ENCODE peak calls at places on chromosomes 12 and 14, in nine cellular contexts. H is A549, W is heart left ventricle, K is sigmoid colon, Z is body of pancreas, X is uterus, R is spleen, C is Peyer's patch, Q is esophagus squamous epithelium. J is an unnamed sample.

GRCh38 chr12:65123435-65124063 is 2.4 kb upstream of the WIF1 start:
- DNase-seq in H (no peak), W (no peak), K (no peak), Z (peak; percentile 17), X (no peak), R (no peak), C (no peak), Q (no peak), J (no peak)

GRCh38 chr12:109707470-109707821 is 6.2 kb upstream of the FAM222A start:
- DNase-seq in H (no peak), W (no peak), K (no peak), Z (no peak), X (no peak), R (no peak), C (no peak), Q (no peak), J (no peak)

GRCh38 chr12:89742337-89743022 is 33.8 kb upstream of the ATP2B1 start:
- DNase-seq in H (no peak), W (no peak), K (no peak), Z (no peak), X (no peak), R (no peak), C (no peak), Q (no peak), J (no peak)

GRCh38 chr14:95258156-95258555 is 61.6 kb downstream of the CLMN start:
- DNase-seq in H (no peak), W (no peak), K (no peak), Z (no peak), X (no peak), R (no peak), C (no peak), Q (no peak), J (no peak)

GRCh38 chr14:100384819-100385813 is 62.0 kb downstream of the SLC25A47 start:
- DNase-seq in H (peak; percentile 50), W (no peak), K (no peak), Z (peak; percentile 27), X (no peak), R (no peak), C (no peak), Q (no peak), J (no peak)

GRCh38 chr12:53058674-53059433 is 9.0 kb downstream of the TNS2 start:
- DNase-seq in H (no peak), W (peak; percentile 35), K (peak; percentile 77), Z (peak; percentile 4), X (no peak), R (peak; percentile 70), C (peak; percentile 45), Q (no peak), J (peak; percentile 34)

GRCh38 chr12:95620171-95620570 is 68.9 kb upstream of the USP44 start:
- DNase-seq in H (no peak), W (no peak), K (no peak), Z (no peak), X (no peak), R (no peak), C (no peak), Q (no peak), J (no peak)

GRCh38 chr12:14913381-14913781 is 25.0 kb downstream of the ERP27 start:
- DNase-seq in H (no peak), W (peak; percentile 33), K (peak; percentile 69), Z (peak; percentile 32), X (peak; percentile 39), R (no peak), C (no peak), Q (no peak), J (no peak)

GRCh38 chr12:1804545-1805332 is 15.6 kb upstream of the LRTM2 start:
- DNase-seq in H (peak; percentile 93), W (peak; percentile 92), K (peak; percentile 93), Z (peak; percentile 87), X (peak; percentile 88), R (peak; percentile 94), C (peak; percentile 97), Q (no peak), J (peak; percentile 73)

GRCh38 chr12:72236071-72236705 is 36.0 kb upstream of the TRHDE start:
- DNase-seq in H (no peak), W (no peak), K (no peak), Z (no peak), X (no peak), R (no peak), C (no peak), Q (no peak), J (no peak)

GRCh38 chr14:78135450-78135891 is 34.7 kb upstream of the NRXN3 start:
- DNase-seq in H (peak; percentile 85), W (no peak), K (no peak), Z (no peak), X (no peak), R (no peak), C (no peak), Q (no peak), J (no peak)

GRCh38 chr12:80299976-80300375 is 144.1 kb upstream of the PTPRQ start:
- DNase-seq in H (no peak), W (no peak), K (no peak), Z (no peak), X (no peak), R (no peak), C (no peak), Q (no peak), J (no peak)

GRCh38 chr12:48061943-48062719 is 43.7 kb downstream of the SENP1 start:
- DNase-seq in H (no peak), W (no peak), K (no peak), Z (no peak), X (no peak), R (no peak), C (no peak), Q (no peak), J (no peak)

GRCh38 chr12:130396667-130397066 is 59.0 kb downstream of the PIWIL1 start:
- DNase-seq in H (no peak), W (no peak), K (no peak), Z (no peak), X (no peak), R (no peak), C (no peak), Q (no peak), J (no peak)

GRCh38 chr12:114668905-114669304 is 15.1 kb downstream of the TBX3 start:
- DNase-seq in H (no peak), W (no peak), K (no peak), Z (no peak), X (peak; percentile 56), R (no peak), C (no peak), Q (no peak), J (peak; percentile 57)

GRCh38 chr14:104291123-104292000 is 153.0 kb downstream of the KIF26A start:
- DNase-seq in H (no peak), W (peak; percentile 11), K (peak; percentile 59), Z (peak; percentile 66), X (no peak), R (no peak), C (peak; percentile 39), Q (no peak), J (peak; percentile 15)

DNA sequence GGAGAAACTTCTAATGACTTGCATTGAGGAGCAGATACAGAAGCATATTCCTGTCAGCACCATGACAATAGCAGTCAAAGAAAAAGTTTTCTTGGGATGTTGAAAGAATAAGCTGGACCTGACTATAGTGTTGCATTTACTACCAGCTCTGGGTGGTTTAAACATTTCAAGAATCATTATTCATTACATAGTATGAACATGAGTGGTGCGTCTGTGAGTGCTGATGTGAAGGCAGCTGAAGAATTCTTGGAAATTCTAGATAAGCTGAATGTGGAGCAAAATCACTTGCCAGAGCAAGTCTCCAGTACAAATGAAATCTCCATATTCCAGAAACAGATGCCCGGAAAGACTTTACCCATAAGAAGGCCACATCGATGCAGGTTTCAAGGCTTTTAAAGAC is 45.0 kb upstream of the STAB2 start:
- DNase-seq in H (no peak), W (no peak), K (no peak), Z (no peak), X (no peak), R (no peak), C (no peak), Q (no peak), J (no peak)
- H3K27ac ChIP-seq in H (no peak overlapping the region), W (no peak overlapping the region), K (no peak overlapping the region), Z (no peak overlapping the region), X (no peak overlapping the region), R (no peak overlapping the region), C (no peak overlapping the region), Q (no peak overlapping the region), J (no peak overlapping the region)

GRCh38 chr12:7439579-7440505 is 4.1 kb downstream of the CD163L1 start:
- DNase-seq in H (peak; percentile 53), W (peak; percentile 38), K (no peak), Z (peak; percentile 43), X (no peak), R (peak; percentile 81), C (peak; percentile 58), Q (no peak), J (no peak)
- TF ChIP-seq POLR2A in H (peak; percentile 63), W (no peak), K (no peak), Z (peak; percentile 13), X (no peak), R (no peak), C (no peak), Q (no peak), J (no peak)

GRCh38 chr12:51951843-51952722 is 584 bp downstream of the ACVR1B start:
- DNase-seq in H (no peak), W (peak; percentile 46), K (peak; percentile 71), Z (no peak), X (peak; percentile 30), R (peak; percentile 81), C (no peak), Q (no peak), J (peak; percentile 23)

GRCh38 chr12:51954465-51955361 is 3.2 kb downstream of the ACVR1B start:
- DNase-seq in H (no peak), W (no peak), K (no peak), Z (peak; percentile 80), X (no peak), R (no peak), C (peak; percentile 62), Q (no peak), J (no peak)

GRCh38 chr12:51951199-51951842 is at the start of gene ACVR1B:
- DNase-seq in H (peak; percentile 55), W (peak; percentile 92), K (peak; percentile 96), Z (peak; percentile 94), X (peak; percentile 92), R (peak; percentile 97), C (peak; percentile 97), Q (peak; percentile 46), J (peak; percentile 89)

GRCh38 chr12:51953925-51954324 is 2.4 kb downstream of the ACVR1B start:
- DNase-seq in H (no peak), W (no peak), K (no peak), Z (no peak), X (no peak), R (no peak), C (no peak), Q (no peak), J (no peak)

DNA sequence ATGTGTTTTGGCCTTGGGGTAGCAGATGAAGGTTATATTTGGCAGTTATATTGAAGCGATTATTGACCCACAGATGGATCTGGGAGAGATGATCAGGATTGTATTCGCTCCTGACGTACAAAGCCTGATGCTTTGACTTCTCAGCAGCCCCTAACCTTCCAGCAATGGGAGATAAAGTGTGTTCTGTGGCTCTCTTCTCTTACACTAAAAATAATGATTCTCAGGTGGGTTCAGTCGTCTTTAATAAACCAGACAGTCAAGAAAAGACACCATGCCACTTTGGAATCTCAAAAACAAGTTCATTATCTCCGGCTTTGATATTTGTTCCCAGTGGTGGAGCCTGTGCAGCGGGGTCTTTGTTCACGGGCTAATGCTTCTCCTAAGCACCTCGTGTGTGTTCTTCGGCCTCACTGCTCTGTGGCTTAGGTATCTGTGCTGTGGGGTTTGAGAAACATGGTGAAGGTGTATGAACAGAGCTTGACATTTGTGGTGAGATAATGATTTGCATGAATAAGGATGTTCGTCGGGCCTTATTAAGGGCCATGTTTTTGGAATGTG is 1.6 kb downstream of the ACVR1B start:
- DNase-seq in H (no peak), W (no peak), K (no peak), Z (no peak), X (no peak), R (no peak), C (no peak), Q (no peak), J (no peak)
- TF ChIP-seq CTCF in H (no peak), W (no peak), K (no peak), Z (no peak), X (no peak), R (no peak), C (no peak), Q (no peak), J (no peak)

GRCh38 chr12:24815087-24815423 is 133.8 kb downstream of the BCAT1 start:
- DNase-seq in H (no peak), W (no peak), K (no peak), Z (no peak), X (no peak), R (no peak), C (no peak), Q (no peak), J (no peak)
- H3K27ac ChIP-seq in H (no peak overlapping the region), W (no peak overlapping the region), K (no peak overlapping the region), Z (no peak overlapping the region), X (no peak overlapping the region), R (peak overlapping the region; percentile 81), C (peak overlapping the region; percentile 45), Q (no peak overlapping the region), J (no peak overlapping the region)